ENCODE peak calls at places on chromosomes 11 and 22, in five cellular contexts. O is NCI-H1694 treated with DMSO at 0.1 percent for 48 hours, N is NCI-H1417, Q is neuronal stem cell, V is nephron progenitor cell. F is an unnamed sample.
A peak's percentile ranks its signal among the peaks of the same experiment; 100 is the strongest.

GRCh38 chr11:112013501-112014164 is 11.6 kb upstream of the DLAT start:
- DNase-seq in O (no peak), N (no peak), Q (no peak), V (no peak), F (no peak)

GRCh38 chr11:102414559-102414958 is 38.0 kb downstream of the TMEM123 start:
- DNase-seq in O (no peak), N (no peak), Q (no peak), V (no peak), F (no peak)

GRCh38 chr11:1203505-1204271 is 19.2 kb upstream of the MUC5B start:
- DNase-seq in O (no peak), N (no peak), Q (no peak), V (no peak), F (no peak)

GRCh38 chr11:63985812-63986155 is 454 bp upstream of the OTUB1 start:
- DNase-seq in O (no peak), N (no peak), Q (no peak), V (no peak), F (no peak)

GRCh38 chr11:94525933-94526332 is 13.7 kb downstream of the C11orf97 start:
- DNase-seq in O (no peak), N (peak; percentile 15), Q (peak; percentile 5), V (no peak), F (no peak)

GRCh38 chr11:6475936-6476335 is 2.2 kb upstream of the TRIM3 start:
- DNase-seq in O (no peak), N (peak; percentile 11), Q (no peak), V (no peak), F (no peak)

GRCh38 chr22:49566141-49566541 is 261.5 kb downstream of the BRD1 start:
- DNase-seq in O (no peak), N (no peak), Q (no peak), V (no peak), F (no peak)

GRCh38 chr11:121538054-121538453 is 85.3 kb upstream of the SORL1-AS1 start:
- DNase-seq in O (no peak), N (no peak), Q (no peak), V (no peak), F (no peak)

GRCh38 chr22:41661088-41661487 is 27.6 kb downstream of the SNU13 start:
- DNase-seq in O (no peak), N (no peak), Q (no peak), V (no peak), F (no peak)

GRCh38 chr11:120017582-120017981 is 120.3 kb downstream of the TRIM29 start:
- DNase-seq in O (no peak), N (peak; percentile 74), Q (no peak), V (no peak), F (no peak)

F was measured in NCI-H446.